ENCODE peak calls at places on chromosomes 2 and 18, in six cellular contexts. D, M, V, S, Q and I are unnamed samples.

GRCh38 chr2:228777855-228778355 is 493.2 kb downstream of the PID1 start:
- DNase-seq in D (no peak), V (no peak), S (peak), M (no peak), Q (no peak), I (no peak)

GRCh38 chr2:236887519-236887918 is 198.2 kb upstream of the COPS8 start:
- DNase-seq in V (no peak), M (no peak), S (peak), Q (no peak), D (no peak), I (no peak)

GRCh38 chr2:196729418-196729817 is 70.1 kb downstream of the GTF3C3 start:
- DNase-seq in Q (no peak), D (no peak), M (no peak), S (no peak), V (no peak), I (no peak)

GRCh38 chr18:24695168-24695567 is 234.7 kb downstream of the HRH4 start:
- DNase-seq in M (no peak), S (no peak), V (no peak), D (no peak), Q (no peak), I (no peak)

GRCh38 chr2:209473930-209474419 is 50.1 kb downstream of the MAP2 start:
- DNase-seq in S (peak), Q (no peak), V (no peak), M (no peak), D (no peak), I (no peak)

GRCh38 chr2:228048838-228049490 is 132.5 kb downstream of the SPHKAP start:
- DNase-seq in Q (peak), M (no peak), V (no peak), S (peak), D (peak), I (no peak)

GRCh38 chr2:70726947-70727725 is 40.9 kb downstream of the ADD2 start:
- DNase-seq in Q (no peak), M (no peak), S (peak), D (no peak), V (no peak), I (no peak)

GRCh38 chr2:191930205-191930604 is 83.3 kb upstream of the CAVIN2 start:
- DNase-seq in V (no peak), S (no peak), Q (no peak), M (no peak), D (no peak), I (no peak)

GRCh38 chr2:232988444-232988843 is 24.6 kb downstream of the NGEF start:
- DNase-seq in S (peak), M (no peak), V (no peak), Q (no peak), D (no peak), I (no peak)

GRCh38 chr18:75365230-75365629 is 62.3 kb downstream of the SMIM21 start:
- DNase-seq in S (no peak), V (no peak), Q (no peak), D (no peak), M (no peak), I (no peak)

GRCh38 chr2:212777020-212777491 is 238.5 kb upstream of the ERBB4 start:
- DNase-seq in M (no peak), S (peak), V (no peak), Q (no peak), D (no peak), I (peak)

GRCh38 chr18:49849331-49850217 is 36.2 kb upstream of the ACAA2 start:
- DNase-seq in S (peak), D (peak), Q (no peak), M (no peak), V (no peak), I (no peak)

GRCh38 chr2:65316072-65316471 is 88.4 kb downstream of the ACTR2 start:
- DNase-seq in M (no peak), Q (no peak), D (no peak), V (no peak), S (no peak), I (no peak)

GRCh38 chr2:604385-604784 is 72.8 kb downstream of the TMEM18 start:
- DNase-seq in S (no peak), Q (no peak), D (no peak), M (no peak), V (no peak), I (no peak)

GRCh38 chr2:112644933-112645395 is 775 bp upstream of the SLC20A1 start:
- DNase-seq in V (no peak), S (no peak), Q (no peak), M (no peak), D (no peak), I (no peak)

GRCh38 chr2:233114421-233114861 is 54.3 kb downstream of the INPP5D start:
- DNase-seq in M (no peak), Q (peak), D (no peak), S (no peak), V (no peak), I (no peak)

GRCh38 chr2:650343-651310 is 26.6 kb downstream of the TMEM18 start:
- DNase-seq in V (no peak), Q (no peak), D (no peak), S (no peak), M (no peak), I (peak)

GRCh38 chr2:217825469-217826235 is 177.1 kb downstream of the TNS1 start:
- DNase-seq in M (no peak), V (no peak), Q (no peak), S (no peak), D (no peak), I (no peak)

GRCh38 chr2:149679286-149679685 is 91.7 kb upstream of the MMADHC start:
- DNase-seq in D (no peak), M (no peak), Q (no peak), S (peak), V (no peak), I (no peak)

GRCh38 chr18:49048361-49048760 is 97.6 kb upstream of the SMAD7 start:
- DNase-seq in S (peak), V (no peak), D (no peak), Q (no peak), M (no peak), I (no peak)

GRCh38 chr2:64804651-64805050 is 150.9 kb upstream of the SERTAD2 start:
- DNase-seq in S (no peak), V (no peak), M (no peak), Q (no peak), D (no peak), I (no peak)

GRCh38 chr2:150046211-150046610 is 441.3 kb downstream of the RND3 start:
- DNase-seq in Q (no peak), D (no peak), S (peak), M (no peak), V (no peak), I (no peak)

GRCh38 chr2:230130668-230131364 is 62.1 kb upstream of the SLC16A14 start:
- DNase-seq in S (peak), V (no peak), D (no peak), M (no peak), Q (no peak), I (peak)

GRCh38 chr2:214410128-214410775 is 602 bp upstream of the VWC2L start:
- DNase-seq in S (peak), Q (no peak), V (no peak), D (no peak), M (no peak), I (no peak)

GRCh38 chr2:74020717-74021406 is 36.2 kb downstream of the TET3 start:
- DNase-seq in V (no peak), D (no peak), M (no peak), Q (no peak), S (no peak), I (no peak)

GRCh38 chr2:218892693-218893348 is 12.2 kb downstream of the WNT10A start:
- DNase-seq in D (peak), V (peak), S (peak), Q (peak), M (peak), I (peak)